ENCODE peak calls at places on chromosomes 16 and 17, in five cellular contexts. G is WERI-Rb-1, Y is substantia nigra, W is GM23248, R is Panc1. M is an unnamed sample.

GRCh38 chr16:63655846-63656245 is 1466.0 kb downstream of the CDH11 start:
- DNase-seq in G (no peak), Y (no peak), W (no peak), R (no peak), M (no peak)

GRCh38 chr16:8374032-8374431 is 216.3 kb downstream of the TMEM114 start:
- DNase-seq in G (no peak), Y (no peak), W (no peak), R (no peak), M (no peak)

GRCh38 chr17:22512997-22513538 is 820.7 kb downstream of the KCNJ18 start:
- DNase-seq in G (peak), Y (no peak), W (no peak), R (no peak), M (no peak)

GRCh38 chr17:39209317-39210092 is 9.4 kb downstream of the RPL19 start:
- DNase-seq in G (no peak), Y (peak), W (peak), R (no peak), M (peak)

GRCh38 chr16:48499822-48500440 is 110.0 kb downstream of the N4BP1 start:
- DNase-seq in G (no peak), Y (no peak), W (peak), R (no peak), M (no peak)

GRCh38 chr16:27432600-27432957 is 30.6 kb downstream of the IL21R start:
- DNase-seq in G (no peak), Y (no peak), W (peak), R (no peak), M (no peak)

GRCh38 chr17:75596320-75597087 is 8.9 kb downstream of the MYO15B start:
- DNase-seq in G (peak), Y (no peak), W (no peak), R (no peak), M (no peak)

GRCh38 chr17:31096106-31096436 is 1.3 kb downstream of the NF1 start:
- DNase-seq in G (no peak), Y (no peak), W (no peak), R (no peak), M (no peak)

GRCh38 chr16:2858245-2859025 is 465 bp upstream of the PRSS22 start:
- DNase-seq in G (no peak), Y (no peak), W (no peak), R (no peak), M (no peak)

GRCh38 chr17:77163521-77164280 is 22.9 kb downstream of the SEC14L1 start:
- DNase-seq in G (no peak), Y (no peak), W (no peak), R (no peak), M (no peak)

GRCh38 chr16:73885319-73885718 is 411.3 kb upstream of the PSMD7 start:
- DNase-seq in G (no peak), Y (no peak), W (no peak), R (no peak), M (no peak)

GRCh38 chr16:67296422-67296821 is 17.1 kb downstream of the PLEKHG4 start:
- DNase-seq in G (no peak), Y (no peak), W (peak), R (no peak), M (no peak)

GRCh38 chr16:80887062-80887461 is 82.7 kb upstream of the CDYL2 start:
- DNase-seq in G (no peak), Y (no peak), W (no peak), R (no peak), M (no peak)

GRCh38 chr17:726331-726919 is 6.0 kb upstream of the TLCD3A start:
- DNase-seq in G (peak), Y (no peak), W (no peak), R (no peak), M (no peak)

GRCh38 chr16:70269471-70269870 is 17.7 kb upstream of the EXOSC6 start:
- DNase-seq in G (no peak), Y (no peak), W (no peak), R (no peak), M (no peak)

GRCh38 chr17:14201087-14201486 is 35.6 kb downstream of the CDRT15 start:
- DNase-seq in G (no peak), Y (no peak), W (peak), R (no peak), M (peak)

GRCh38 chr17:76478730-76479514 is 11.5 kb downstream of the AANAT start:
- DNase-seq in G (no peak), Y (no peak), W (no peak), R (no peak), M (no peak)

GRCh38 chr17:31116167-31116566 is 21.4 kb downstream of the NF1 start:
- DNase-seq in G (no peak), Y (no peak), W (no peak), R (no peak), M (no peak)

GRCh38 chr17:32495347-32496253 is 8.8 kb downstream of the CDK5R1 start:
- DNase-seq in G (peak), Y (peak), W (peak), R (no peak), M (no peak)
- H3K27ac ChIP-seq in G (no peak), Y (peak), W (peak), R (no peak), M (no peak)

GRCh38 chr17:55577687-55578086 is 66.4 kb upstream of the SMIM36 start:
- DNase-seq in G (no peak), Y (no peak), W (no peak), R (no peak), M (no peak)
- H3K27ac ChIP-seq in G (no peak), Y (no peak), W (peak), R (peak), M (peak)

DNA sequence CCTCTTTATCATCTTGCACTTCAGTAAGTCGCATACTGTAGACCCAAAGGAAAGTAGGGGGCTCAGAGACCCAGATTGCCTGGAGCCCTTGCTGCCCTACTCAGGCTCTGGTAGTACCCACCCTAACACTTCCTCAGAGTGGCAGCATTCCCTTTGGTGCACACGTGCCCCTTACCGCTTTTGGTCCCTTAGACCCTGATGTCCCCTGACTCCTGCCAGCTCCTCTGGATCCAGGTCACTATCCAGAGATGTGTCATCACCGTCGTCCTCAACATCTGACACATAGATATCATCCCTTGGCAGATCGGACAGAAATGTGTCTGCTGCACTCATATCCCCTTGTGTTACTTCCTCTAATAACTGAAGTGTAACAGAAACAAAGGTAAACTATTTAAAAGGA is 5.4 kb upstream of the PSMC5 start:
- DNase-seq in G (no peak), Y (no peak), W (no peak), R (no peak), M (no peak)
- H3K27ac ChIP-seq in G (no peak), Y (no peak), W (no peak), R (no peak), M (no peak)

GRCh38 chr17:17055286-17056166 is 13.3 kb downstream of the MPRIP start:
- DNase-seq in G (no peak), Y (no peak), W (peak), R (no peak), M (no peak)
- H3K27ac ChIP-seq in G (no peak), Y (no peak), W (peak), R (no peak), M (no peak)

GRCh38 chr17:63832455-63832854 is 5.0 kb upstream of the FTSJ3 start:
- DNase-seq in G (no peak), Y (no peak), W (no peak), R (no peak), M (no peak)

GRCh38 chr17:63833741-63834373 is 6.4 kb upstream of the FTSJ3 start:
- DNase-seq in G (no peak), Y (no peak), W (no peak), R (no peak), M (no peak)

GRCh38 chr17:63833026-63833740 is 5.7 kb upstream of the FTSJ3 start:
- DNase-seq in G (peak), Y (no peak), W (no peak), R (no peak), M (no peak)

GRCh38 chr17:63835167-63835720 is 7.2 kb downstream of the SMARCD2 start:
- DNase-seq in G (no peak), Y (no peak), W (no peak), R (no peak), M (no peak)

DNA sequence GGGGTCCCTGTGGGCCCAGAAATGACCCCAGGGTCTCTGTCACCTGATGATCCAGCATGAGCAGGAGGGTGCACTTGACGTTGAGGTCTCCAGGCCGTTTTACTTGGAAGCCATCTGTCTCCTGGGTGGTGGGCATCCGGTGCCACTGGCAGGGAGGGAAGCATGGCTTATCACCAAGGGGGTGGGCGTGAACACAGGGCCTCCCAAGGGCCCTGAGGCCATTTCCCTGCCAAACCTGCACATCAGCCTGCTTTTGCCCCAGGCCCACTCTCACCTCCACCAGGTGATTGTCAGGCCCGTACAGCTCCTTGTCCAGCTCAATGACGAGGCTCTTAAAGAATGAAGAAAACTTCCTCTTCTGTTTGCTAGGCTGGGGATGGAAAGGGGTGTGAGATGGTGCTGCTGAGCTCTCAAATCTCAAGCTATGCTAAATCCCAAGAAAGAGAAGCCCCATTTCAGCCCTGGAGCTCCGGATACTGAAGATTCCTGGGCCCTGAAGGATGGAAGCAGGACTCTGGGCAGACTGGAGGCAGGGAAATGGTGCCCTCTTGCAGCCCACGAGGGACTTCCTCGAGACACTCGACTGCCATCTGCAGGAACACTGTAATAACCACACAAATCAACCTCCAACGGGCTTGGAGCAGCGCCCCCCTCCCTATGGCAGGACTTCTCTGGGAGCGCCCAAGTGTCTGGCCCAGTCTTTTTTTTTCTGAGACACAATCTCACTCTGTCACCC is 7.1 kb upstream of the FTSJ3 start:
- DNase-seq in G (peak), Y (peak), W (peak), R (no peak), M (peak)
- H3K27ac ChIP-seq in G (no peak), Y (peak), W (peak), R (no peak), M (peak)

GRCh38 chr17:44324092-44324570 is 492 bp downstream of the SLC25A39 start:
- DNase-seq in G (no peak), Y (no peak), W (peak), R (no peak), M (no peak)

GRCh38 chr17:44326867-44327444 is 2.3 kb upstream of the SLC25A39 start:
- DNase-seq in G (peak), Y (peak), W (peak), R (no peak), M (peak)

GRCh38 chr17:44323359-44324091 is 1.1 kb downstream of the SLC25A39 start:
- DNase-seq in G (peak), Y (no peak), W (no peak), R (no peak), M (no peak)

GRCh38 chr17:44322236-44322895 is 2.3 kb downstream of the SLC25A39 start:
- DNase-seq in G (no peak), Y (no peak), W (no peak), R (no peak), M (no peak)

GRCh38 chr17:44324571-44325275 is at the start of gene SLC25A39:
- DNase-seq in G (peak), Y (peak), W (peak), R (no peak), M (peak)
- H3K27ac ChIP-seq in G (peak), Y (peak), W (peak), R (peak), M (peak)

DNA sequence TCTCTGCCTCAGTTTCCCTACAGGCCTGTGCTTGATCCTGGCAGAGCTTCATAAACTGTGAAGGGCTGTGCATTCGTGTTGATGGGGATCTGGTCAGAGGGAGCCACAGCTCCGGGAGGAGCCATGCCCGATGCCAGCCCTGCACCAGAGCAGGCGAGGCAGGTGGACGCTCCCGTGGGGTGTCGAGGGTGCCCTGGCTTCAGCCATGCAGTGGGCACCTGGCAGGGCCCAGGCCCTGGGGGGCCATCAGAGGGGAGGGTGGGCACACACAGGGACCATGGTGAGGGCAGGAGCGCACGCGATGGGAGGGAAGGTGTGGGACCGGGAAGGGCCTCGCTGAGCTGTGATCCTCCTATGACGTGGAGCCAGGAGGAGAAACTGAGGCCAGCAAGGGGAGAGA is 22.0 kb downstream of the ZFPM1 start:
- DNase-seq in G (no peak), Y (no peak), W (no peak), R (no peak), M (no peak)
- H3K27ac ChIP-seq in G (no peak), Y (no peak), W (no peak), R (no peak), M (no peak)

DNA sequence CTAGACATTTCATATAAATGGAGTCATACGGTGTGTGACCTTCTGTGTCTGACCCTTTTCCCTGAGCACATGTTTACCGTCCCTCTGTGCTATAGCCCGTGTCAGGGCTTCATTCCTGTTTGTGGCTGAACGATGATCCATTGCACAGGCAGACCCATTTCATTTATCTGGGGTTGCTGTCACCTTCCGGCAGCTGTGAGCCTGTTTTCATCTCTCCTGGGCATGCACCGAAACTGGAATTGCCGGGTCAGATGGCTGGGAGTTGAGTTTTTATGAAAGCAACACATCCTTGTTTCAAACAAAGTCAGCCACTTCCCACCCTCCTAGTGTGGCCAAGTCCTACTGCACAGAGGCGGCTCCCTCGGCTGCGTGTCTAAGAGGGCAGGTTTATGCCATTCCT is 25.5 kb downstream of the BAIAP2 start:
- DNase-seq in G (no peak), Y (no peak), W (no peak), R (no peak), M (no peak)
- H3K27ac ChIP-seq in G (no peak), Y (no peak), W (no peak), R (no peak), M (no peak)

DNA sequence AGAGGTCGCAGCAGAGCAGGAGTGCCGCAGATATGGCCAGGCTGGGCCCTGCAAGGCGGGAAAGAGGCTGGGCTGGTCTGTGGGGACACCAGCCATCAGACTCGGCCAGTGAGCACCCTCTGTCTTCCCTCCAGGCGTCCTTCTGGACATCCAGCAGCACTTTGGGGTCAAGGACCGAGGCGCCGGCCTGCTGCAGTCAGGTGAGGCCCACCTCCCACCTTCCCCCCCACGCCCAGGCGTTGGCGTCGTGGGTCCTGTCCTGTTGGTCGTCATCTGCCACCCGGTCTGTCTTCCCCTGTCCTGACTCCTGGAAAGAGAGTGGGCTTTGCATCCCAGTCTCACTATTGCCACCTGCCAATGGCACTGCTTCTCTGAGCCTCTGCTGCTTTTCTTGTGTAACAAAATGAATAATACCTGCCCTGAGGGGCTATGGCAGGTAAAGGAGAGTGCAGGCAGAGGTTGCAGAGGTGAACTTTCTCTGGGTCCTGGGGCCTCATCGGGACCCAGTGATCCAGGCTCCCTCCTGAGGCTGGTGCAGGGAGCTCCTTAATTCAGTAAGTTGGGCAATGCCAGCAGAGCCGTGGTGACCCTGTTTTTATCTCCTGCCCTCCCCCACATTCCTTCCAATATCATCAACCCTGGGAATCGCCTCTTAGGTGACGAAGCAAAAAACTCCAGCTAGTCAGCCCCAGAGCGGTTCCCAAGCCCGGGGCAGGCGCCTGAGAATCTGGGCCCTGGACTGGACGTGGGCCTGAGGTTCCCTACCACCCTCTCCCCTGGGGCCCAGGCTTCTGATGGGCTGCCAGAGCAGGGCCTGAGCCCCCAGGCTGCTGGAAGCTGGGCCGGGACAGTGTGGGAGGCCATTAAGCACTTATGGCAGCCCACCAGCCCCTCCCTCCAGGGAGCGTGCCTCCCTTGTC is 14.7 kb downstream of the SPNS2 start:
- DNase-seq in G (no peak), Y (no peak), W (no peak), R (no peak), M (no peak)
- H3K27ac ChIP-seq in G (no peak), Y (peak), W (no peak), R (no peak), M (no peak)

M was measured in effector memory CD4-positive, alpha-beta T cell.